ENCODE peak calls at places on chromosome 1, in six cellular contexts. One of them, this sample, is unnamed.

GRCh38 chr1:25006770-25007169 is 76.7 kb upstream of the RUNX3 start:
- DNase-seq in mammary epithelial cell: no peak
- DNase-seq in cardiac muscle cell: peak
- DNase-seq in neural progenitor cell: no peak
- DNase-seq in psoas muscle: peak
- DNase-seq in ovary: peak
- DNase-seq in this sample: no peak

GRCh38 chr1:219179293-219179692 is 5.6 kb downstream of the LYPLAL1 start:
- DNase-seq in ovary: no peak
- DNase-seq in psoas muscle: no peak
- DNase-seq in cardiac muscle cell: no peak
- DNase-seq in neural progenitor cell: no peak
- DNase-seq in mammary epithelial cell: peak
- DNase-seq in this sample: no peak

GRCh38 chr1:224540535-224540934 is 75.6 kb upstream of the CNIH3 start:
- DNase-seq in cardiac muscle cell: no peak
- DNase-seq in psoas muscle: no peak
- DNase-seq in ovary: no peak
- DNase-seq in mammary epithelial cell: no peak
- DNase-seq in neural progenitor cell: no peak
- DNase-seq in this sample: no peak

GRCh38 chr1:66951513-66951912 is 26.7 kb downstream of the MIER1 start:
- DNase-seq in psoas muscle: no peak
- DNase-seq in ovary: no peak
- DNase-seq in mammary epithelial cell: no peak
- DNase-seq in cardiac muscle cell: no peak
- DNase-seq in neural progenitor cell: no peak
- DNase-seq in this sample: no peak

GRCh38 chr1:241532864-241533263 is 686 bp downstream of the KMO start:
- DNase-seq in ovary: no peak
- DNase-seq in neural progenitor cell: no peak
- DNase-seq in cardiac muscle cell: no peak
- DNase-seq in psoas muscle: no peak
- DNase-seq in mammary epithelial cell: peak
- DNase-seq in this sample: no peak

GRCh38 chr1:35029756-35030155 is 2.0 kb downstream of the ZMYM6 start:
- DNase-seq in neural progenitor cell: no peak
- DNase-seq in cardiac muscle cell: no peak
- DNase-seq in mammary epithelial cell: no peak
- DNase-seq in ovary: no peak
- DNase-seq in psoas muscle: no peak
- DNase-seq in this sample: no peak

GRCh38 chr1:109164538-109164937 is 49.2 kb upstream of the SARS1 start:
- DNase-seq in psoas muscle: no peak
- DNase-seq in neural progenitor cell: no peak
- DNase-seq in ovary: no peak
- DNase-seq in cardiac muscle cell: no peak
- DNase-seq in mammary epithelial cell: no peak
- DNase-seq in this sample: no peak

GRCh38 chr1:115184951-115185331 is 95.6 kb upstream of the TSPAN2 start:
- DNase-seq in ovary: no peak
- DNase-seq in mammary epithelial cell: peak
- DNase-seq in neural progenitor cell: no peak
- DNase-seq in psoas muscle: peak
- DNase-seq in cardiac muscle cell: no peak
- DNase-seq in this sample: no peak

GRCh38 chr1:17662786-17663185 is 92.3 kb upstream of the ACTL8 start:
- DNase-seq in psoas muscle: no peak
- DNase-seq in mammary epithelial cell: no peak
- DNase-seq in cardiac muscle cell: no peak
- DNase-seq in neural progenitor cell: no peak
- DNase-seq in ovary: no peak
- DNase-seq in this sample: no peak

GRCh38 chr1:39907532-39908453 is 6.1 kb upstream of the MYCL start:
- DNase-seq in mammary epithelial cell: no peak
- DNase-seq in cardiac muscle cell: no peak
- DNase-seq in psoas muscle: no peak
- DNase-seq in ovary: no peak
- DNase-seq in neural progenitor cell: no peak
- DNase-seq in this sample: no peak

GRCh38 chr1:10631121-10631810 is 156.5 kb downstream of the PEX14 start:
- DNase-seq in ovary: peak
- DNase-seq in mammary epithelial cell: no peak
- DNase-seq in psoas muscle: peak
- DNase-seq in neural progenitor cell: no peak
- DNase-seq in cardiac muscle cell: no peak
- DNase-seq in this sample: peak

GRCh38 chr1:52580283-52580682 is 21.9 kb upstream of the GPX7 start:
- DNase-seq in neural progenitor cell: no peak
- DNase-seq in ovary: no peak
- DNase-seq in cardiac muscle cell: no peak
- DNase-seq in mammary epithelial cell: no peak
- DNase-seq in psoas muscle: no peak
- DNase-seq in this sample: no peak

GRCh38 chr1:4602536-4603316 is 51.7 kb upstream of the AJAP1 start:
- DNase-seq in psoas muscle: no peak
- DNase-seq in ovary: no peak
- DNase-seq in neural progenitor cell: no peak
- DNase-seq in mammary epithelial cell: no peak
- DNase-seq in cardiac muscle cell: no peak
- DNase-seq in this sample: no peak

GRCh38 chr1:175192111-175192629 is 406 bp downstream of the KIAA0040 start:
- DNase-seq in ovary: peak
- DNase-seq in neural progenitor cell: peak
- DNase-seq in cardiac muscle cell: peak
- DNase-seq in psoas muscle: peak
- DNase-seq in mammary epithelial cell: peak
- DNase-seq in this sample: no peak

GRCh38 chr1:150021191-150021688 is 10.7 kb upstream of the OTUD7B start:
- DNase-seq in neural progenitor cell: no peak
- DNase-seq in psoas muscle: no peak
- DNase-seq in ovary: no peak
- DNase-seq in cardiac muscle cell: peak
- DNase-seq in mammary epithelial cell: no peak
- DNase-seq in this sample: no peak

GRCh38 chr1:97006044-97006676 is 284.6 kb downstream of the PTBP2 start:
- DNase-seq in ovary: no peak
- DNase-seq in neural progenitor cell: no peak
- DNase-seq in mammary epithelial cell: peak
- DNase-seq in psoas muscle: no peak
- DNase-seq in cardiac muscle cell: no peak
- DNase-seq in this sample: no peak

GRCh38 chr1:61839702-61840101 is 97.4 kb downstream of the PATJ start:
- DNase-seq in neural progenitor cell: no peak
- DNase-seq in mammary epithelial cell: peak
- DNase-seq in psoas muscle: no peak
- DNase-seq in ovary: no peak
- DNase-seq in cardiac muscle cell: no peak
- DNase-seq in this sample: no peak

GRCh38 chr1:8003431-8004112 is 22.5 kb downstream of the ERRFI1 start:
- DNase-seq in mammary epithelial cell: peak
- DNase-seq in neural progenitor cell: no peak
- DNase-seq in psoas muscle: no peak
- DNase-seq in cardiac muscle cell: no peak
- DNase-seq in ovary: no peak
- DNase-seq in this sample: no peak

GRCh38 chr1:174204697-174205308 is 45.5 kb downstream of the RABGAP1L start:
- DNase-seq in neural progenitor cell: no peak
- DNase-seq in psoas muscle: no peak
- DNase-seq in ovary: no peak
- DNase-seq in cardiac muscle cell: no peak
- DNase-seq in mammary epithelial cell: no peak
- DNase-seq in this sample: no peak

GRCh38 chr1:186146971-186147370 is 228.1 kb downstream of the TPR start:
- DNase-seq in psoas muscle: no peak
- DNase-seq in ovary: no peak
- DNase-seq in neural progenitor cell: no peak
- DNase-seq in mammary epithelial cell: no peak
- DNase-seq in cardiac muscle cell: no peak
- DNase-seq in this sample: no peak

GRCh38 chr1:9595968-9596340 is 7.2 kb downstream of the TMEM201 start:
- DNase-seq in psoas muscle: no peak
- DNase-seq in mammary epithelial cell: no peak
- DNase-seq in neural progenitor cell: no peak
- DNase-seq in cardiac muscle cell: no peak
- DNase-seq in ovary: no peak
- DNase-seq in this sample: no peak

GRCh38 chr1:163201906-163202305 is 810 bp downstream of the RGS5 start:
- DNase-seq in psoas muscle: no peak
- DNase-seq in ovary: no peak
- DNase-seq in mammary epithelial cell: no peak
- DNase-seq in neural progenitor cell: no peak
- DNase-seq in cardiac muscle cell: no peak
- DNase-seq in this sample: no peak

GRCh38 chr1:23169727-23170335 is 1.2 kb upstream of the LUZP1 start:
- DNase-seq in ovary: peak
- DNase-seq in neural progenitor cell: peak
- DNase-seq in cardiac muscle cell: no peak
- DNase-seq in mammary epithelial cell: peak
- DNase-seq in psoas muscle: peak
- DNase-seq in this sample: peak

GRCh38 chr1:54808443-54809207 is 7.5 kb upstream of the TTC22 start:
- DNase-seq in psoas muscle: no peak
- DNase-seq in mammary epithelial cell: no peak
- DNase-seq in cardiac muscle cell: no peak
- DNase-seq in neural progenitor cell: no peak
- DNase-seq in ovary: no peak
- DNase-seq in this sample: peak

GRCh38 chr1:195475568-195475967 is 1132.7 kb downstream of the KCNT2 start:
- DNase-seq in mammary epithelial cell: no peak
- DNase-seq in neural progenitor cell: no peak
- DNase-seq in ovary: no peak
- DNase-seq in cardiac muscle cell: no peak
- DNase-seq in psoas muscle: no peak
- DNase-seq in this sample: no peak

GRCh38 chr1:236451796-236452373 is 57.8 kb downstream of the EDARADD start:
- DNase-seq in neural progenitor cell: peak
- DNase-seq in cardiac muscle cell: peak
- DNase-seq in mammary epithelial cell: peak
- DNase-seq in psoas muscle: no peak
- DNase-seq in ovary: no peak
- DNase-seq in this sample: no peak

DNA sequence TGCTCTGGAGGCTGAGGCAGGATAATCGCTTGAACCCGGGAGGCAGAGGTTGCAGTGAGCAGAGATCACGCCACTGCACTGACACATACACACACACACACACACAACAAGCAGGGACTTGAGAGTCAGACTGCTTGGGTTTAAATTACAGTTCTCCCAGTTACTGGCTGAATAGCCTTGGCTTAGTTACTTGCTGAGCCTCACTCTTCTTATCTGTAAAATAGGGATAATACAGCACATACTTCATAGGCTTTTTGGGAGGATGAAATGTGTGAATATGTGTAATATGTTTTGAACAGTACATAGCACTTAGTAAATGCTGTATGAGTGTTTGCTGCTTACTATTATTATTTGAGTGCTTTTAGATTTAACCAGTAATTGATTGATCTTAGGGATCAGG is 23.8 kb downstream of the CDC42 start:
- DNase-seq in mammary epithelial cell: no peak
- DNase-seq in neural progenitor cell: no peak
- DNase-seq in cardiac muscle cell: no peak
- DNase-seq in ovary: no peak
- DNase-seq in psoas muscle: no peak
- DNase-seq in this sample: no peak
- H3K4me3 ChIP-seq in mammary epithelial cell: no peak
- H3K4me3 ChIP-seq in neural progenitor cell: no peak
- H3K4me3 ChIP-seq in cardiac muscle cell: no peak
- H3K4me3 ChIP-seq in ovary: no peak
- H3K4me3 ChIP-seq in psoas muscle: no peak
- H3K4me3 ChIP-seq in this sample: no peak

GRCh38 chr1:6172549-6172948 is 7.6 kb downstream of the CHD5 start:
- DNase-seq in ovary: no peak
- DNase-seq in neural progenitor cell: no peak
- DNase-seq in cardiac muscle cell: no peak
- DNase-seq in psoas muscle: no peak
- DNase-seq in mammary epithelial cell: no peak
- DNase-seq in this sample: no peak

GRCh38 chr1:6168947-6169586 is 11.1 kb downstream of the CHD5 start:
- DNase-seq in psoas muscle: no peak
- DNase-seq in cardiac muscle cell: no peak
- DNase-seq in mammary epithelial cell: no peak
- DNase-seq in ovary: no peak
- DNase-seq in neural progenitor cell: no peak
- DNase-seq in this sample: no peak

GRCh38 chr1:6170742-6171201 is 9.3 kb downstream of the CHD5 start:
- DNase-seq in ovary: no peak
- DNase-seq in neural progenitor cell: no peak
- DNase-seq in mammary epithelial cell: no peak
- DNase-seq in cardiac muscle cell: no peak
- DNase-seq in psoas muscle: no peak
- DNase-seq in this sample: no peak

GRCh38 chr1:6170116-6170741 is 9.9 kb downstream of the CHD5 start:
- DNase-seq in cardiac muscle cell: no peak
- DNase-seq in ovary: no peak
- DNase-seq in neural progenitor cell: no peak
- DNase-seq in mammary epithelial cell: no peak
- DNase-seq in psoas muscle: no peak
- DNase-seq in this sample: no peak

GRCh38 chr1:6171546-6172124 is 8.5 kb downstream of the CHD5 start:
- DNase-seq in psoas muscle: no peak
- DNase-seq in mammary epithelial cell: no peak
- DNase-seq in ovary: no peak
- DNase-seq in neural progenitor cell: peak
- DNase-seq in cardiac muscle cell: peak
- DNase-seq in this sample: no peak
- H3K27ac ChIP-seq in psoas muscle: no peak
- H3K27ac ChIP-seq in mammary epithelial cell: no peak
- H3K27ac ChIP-seq in ovary: no peak
- H3K27ac ChIP-seq in neural progenitor cell: no peak
- H3K27ac ChIP-seq in cardiac muscle cell: no peak
- H3K27ac ChIP-seq in this sample: no peak

DNA sequence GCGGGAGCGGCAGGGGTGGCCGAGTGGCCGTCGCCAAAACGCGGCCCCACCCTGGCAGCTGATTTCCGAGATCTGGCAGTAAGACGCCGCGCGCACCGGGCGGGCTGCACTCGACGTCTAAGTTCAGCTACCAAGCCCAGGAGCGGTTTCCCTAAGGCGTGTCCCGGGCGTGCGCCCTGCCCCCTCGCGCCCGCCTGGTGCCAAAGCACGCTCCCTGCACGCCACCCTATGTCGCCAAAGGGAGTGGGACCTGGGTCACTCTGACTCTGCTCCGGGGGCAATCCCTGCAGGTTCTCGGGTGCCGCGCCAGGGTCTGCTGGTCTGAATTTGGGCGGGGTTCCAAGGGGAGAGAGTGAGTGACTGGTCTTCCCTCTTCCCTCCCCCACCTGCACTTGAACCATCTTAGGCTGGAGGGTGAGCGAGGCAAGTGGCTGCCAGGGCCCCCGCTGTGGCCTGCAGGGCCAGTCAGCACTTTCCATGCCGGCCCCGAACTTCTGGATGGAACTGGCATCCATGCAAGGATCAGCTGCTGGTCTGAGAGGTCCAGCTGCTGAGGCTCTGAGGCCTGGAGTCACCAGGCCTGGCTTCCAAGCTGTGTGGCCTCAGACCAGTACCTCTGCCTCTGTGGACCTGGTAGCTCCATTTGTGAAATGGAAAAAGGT is at the start of gene LRRC38:
- DNase-seq in neural progenitor cell: peak
- DNase-seq in cardiac muscle cell: peak
- DNase-seq in ovary: no peak
- DNase-seq in psoas muscle: peak
- DNase-seq in mammary epithelial cell: no peak
- DNase-seq in this sample: peak
- TF ChIP-seq CTCF in neural progenitor cell: peak
- TF ChIP-seq CTCF in cardiac muscle cell: no peak
- TF ChIP-seq CTCF in ovary: no peak
- TF ChIP-seq CTCF in psoas muscle: peak
- TF ChIP-seq CTCF in mammary epithelial cell: no peak
- TF ChIP-seq CTCF in this sample: no peak

GRCh38 chr1:207282496-207283380 is 38.7 kb upstream of the CD55 start:
- DNase-seq in neural progenitor cell: no peak
- DNase-seq in ovary: no peak
- DNase-seq in cardiac muscle cell: no peak
- DNase-seq in psoas muscle: no peak
- DNase-seq in mammary epithelial cell: peak
- DNase-seq in this sample: no peak
- H3K4me3 ChIP-seq in neural progenitor cell: no peak
- H3K4me3 ChIP-seq in ovary: no peak
- H3K4me3 ChIP-seq in cardiac muscle cell: no peak
- H3K4me3 ChIP-seq in psoas muscle: no peak
- H3K4me3 ChIP-seq in mammary epithelial cell: no peak
- H3K4me3 ChIP-seq in this sample: no peak

This sample was measured in left lung.